ENCODE peak calls at places on chromosomes 7 and 10, in six cellular contexts. One of them, this sample, is unnamed.

GRCh38 chr7:66047426-66047825 is 28.2 kb upstream of the ASL start:
- DNase-seq in activated CD4-positive, alpha-beta T cell treated with anti-CD3 and anti-CD28 coated beads for 48 hours: no peak
- DNase-seq in stimulated activated CD4-positive, alpha-beta T cell treated with anti-CD3 and anti-CD28 coated beads, Interleukin-1b, Interleukin-23, amount 100 ng/mL, for 1 hour: no peak
- DNase-seq in T-helper 2 cell: no peak
- DNase-seq in spleen: no peak
- DNase-seq in GM13977: no peak
- DNase-seq in this sample: no peak

GRCh38 chr7:73329861-73330581 is 2.1 kb downstream of the FKBP6 start:
- DNase-seq in activated CD4-positive, alpha-beta T cell treated with anti-CD3 and anti-CD28 coated beads for 48 hours: no peak
- DNase-seq in stimulated activated CD4-positive, alpha-beta T cell treated with anti-CD3 and anti-CD28 coated beads, Interleukin-1b, Interleukin-23, amount 100 ng/mL, for 1 hour: no peak
- DNase-seq in T-helper 2 cell: no peak
- DNase-seq in spleen: no peak
- DNase-seq in GM13977: no peak
- DNase-seq in this sample: no peak

GRCh38 chr10:101215397-101216206 is 13.7 kb downstream of the LBX1 start:
- DNase-seq in activated CD4-positive, alpha-beta T cell treated with anti-CD3 and anti-CD28 coated beads for 48 hours: no peak
- DNase-seq in stimulated activated CD4-positive, alpha-beta T cell treated with anti-CD3 and anti-CD28 coated beads, Interleukin-1b, Interleukin-23, amount 100 ng/mL, for 1 hour: no peak
- DNase-seq in T-helper 2 cell: no peak
- DNase-seq in spleen: no peak
- DNase-seq in GM13977: no peak
- DNase-seq in this sample: no peak

GRCh38 chr7:55570218-55570873 is 2.0 kb downstream of the VOPP1 start:
- DNase-seq in activated CD4-positive, alpha-beta T cell treated with anti-CD3 and anti-CD28 coated beads for 48 hours: no peak
- DNase-seq in stimulated activated CD4-positive, alpha-beta T cell treated with anti-CD3 and anti-CD28 coated beads, Interleukin-1b, Interleukin-23, amount 100 ng/mL, for 1 hour: no peak
- DNase-seq in T-helper 2 cell: peak; percentile 19
- DNase-seq in spleen: no peak
- DNase-seq in GM13977: peak; percentile 79
- DNase-seq in this sample: no peak

GRCh38 chr10:44436240-44436639 is 51.3 kb upstream of the CXCL12 start:
- DNase-seq in activated CD4-positive, alpha-beta T cell treated with anti-CD3 and anti-CD28 coated beads for 48 hours: no peak
- DNase-seq in stimulated activated CD4-positive, alpha-beta T cell treated with anti-CD3 and anti-CD28 coated beads, Interleukin-1b, Interleukin-23, amount 100 ng/mL, for 1 hour: no peak
- DNase-seq in T-helper 2 cell: no peak
- DNase-seq in spleen: no peak
- DNase-seq in GM13977: no peak
- DNase-seq in this sample: no peak

GRCh38 chr10:44387853-44388251 is 3.0 kb upstream of the CXCL12 start:
- DNase-seq in activated CD4-positive, alpha-beta T cell treated with anti-CD3 and anti-CD28 coated beads for 48 hours: no peak
- DNase-seq in stimulated activated CD4-positive, alpha-beta T cell treated with anti-CD3 and anti-CD28 coated beads, Interleukin-1b, Interleukin-23, amount 100 ng/mL, for 1 hour: no peak
- DNase-seq in T-helper 2 cell: no peak
- DNase-seq in spleen: peak; percentile 52
- DNase-seq in GM13977: no peak
- DNase-seq in this sample: no peak

GRCh38 chr10:29496341-29497162 is 138.2 kb downstream of the SVIL start:
- DNase-seq in activated CD4-positive, alpha-beta T cell treated with anti-CD3 and anti-CD28 coated beads for 48 hours: peak; percentile 82
- DNase-seq in stimulated activated CD4-positive, alpha-beta T cell treated with anti-CD3 and anti-CD28 coated beads, Interleukin-1b, Interleukin-23, amount 100 ng/mL, for 1 hour: peak; percentile 43
- DNase-seq in T-helper 2 cell: no peak
- DNase-seq in spleen: peak; percentile 90
- DNase-seq in GM13977: peak; percentile 61
- DNase-seq in this sample: no peak

GRCh38 chr7:24932815-24933214 is 47.2 kb downstream of the OSBPL3 start:
- DNase-seq in activated CD4-positive, alpha-beta T cell treated with anti-CD3 and anti-CD28 coated beads for 48 hours: no peak
- DNase-seq in stimulated activated CD4-positive, alpha-beta T cell treated with anti-CD3 and anti-CD28 coated beads, Interleukin-1b, Interleukin-23, amount 100 ng/mL, for 1 hour: no peak
- DNase-seq in T-helper 2 cell: no peak
- DNase-seq in spleen: no peak
- DNase-seq in GM13977: no peak
- DNase-seq in this sample: no peak

GRCh38 chr7:108234281-108234680 is 104.1 kb upstream of the LAMB4 start:
- DNase-seq in activated CD4-positive, alpha-beta T cell treated with anti-CD3 and anti-CD28 coated beads for 48 hours: no peak
- DNase-seq in stimulated activated CD4-positive, alpha-beta T cell treated with anti-CD3 and anti-CD28 coated beads, Interleukin-1b, Interleukin-23, amount 100 ng/mL, for 1 hour: no peak
- DNase-seq in T-helper 2 cell: no peak
- DNase-seq in spleen: no peak
- DNase-seq in GM13977: no peak
- DNase-seq in this sample: no peak

GRCh38 chr7:151804756-151805503 is 72.0 kb downstream of the PRKAG2 start:
- DNase-seq in activated CD4-positive, alpha-beta T cell treated with anti-CD3 and anti-CD28 coated beads for 48 hours: no peak
- DNase-seq in stimulated activated CD4-positive, alpha-beta T cell treated with anti-CD3 and anti-CD28 coated beads, Interleukin-1b, Interleukin-23, amount 100 ng/mL, for 1 hour: no peak
- DNase-seq in T-helper 2 cell: no peak
- DNase-seq in spleen: peak; percentile 59
- DNase-seq in GM13977: no peak
- DNase-seq in this sample: no peak

GRCh38 chr10:6218692-6219493 is 16.2 kb downstream of the PFKFB3 start:
- DNase-seq in activated CD4-positive, alpha-beta T cell treated with anti-CD3 and anti-CD28 coated beads for 48 hours: no peak
- DNase-seq in stimulated activated CD4-positive, alpha-beta T cell treated with anti-CD3 and anti-CD28 coated beads, Interleukin-1b, Interleukin-23, amount 100 ng/mL, for 1 hour: no peak
- DNase-seq in T-helper 2 cell: no peak
- DNase-seq in spleen: no peak
- DNase-seq in GM13977: no peak
- DNase-seq in this sample: no peak

GRCh38 chr10:76869931-76870330 is 767.7 kb downstream of the KCNMA1 start:
- DNase-seq in activated CD4-positive, alpha-beta T cell treated with anti-CD3 and anti-CD28 coated beads for 48 hours: no peak
- DNase-seq in stimulated activated CD4-positive, alpha-beta T cell treated with anti-CD3 and anti-CD28 coated beads, Interleukin-1b, Interleukin-23, amount 100 ng/mL, for 1 hour: no peak
- DNase-seq in T-helper 2 cell: no peak
- DNase-seq in spleen: no peak
- DNase-seq in GM13977: no peak
- DNase-seq in this sample: no peak

GRCh38 chr10:112269266-112269665 is 13.9 kb upstream of the TECTB start:
- DNase-seq in activated CD4-positive, alpha-beta T cell treated with anti-CD3 and anti-CD28 coated beads for 48 hours: no peak
- DNase-seq in stimulated activated CD4-positive, alpha-beta T cell treated with anti-CD3 and anti-CD28 coated beads, Interleukin-1b, Interleukin-23, amount 100 ng/mL, for 1 hour: no peak
- DNase-seq in T-helper 2 cell: no peak
- DNase-seq in spleen: no peak
- DNase-seq in GM13977: peak; percentile 10
- DNase-seq in this sample: no peak